ENCODE peak calls at places on chromosome 12, in ten cellular contexts. Y, W, V, L, S, E, P, M, N and I are unnamed samples.

GRCh38 chr12:116138380-116138779 is 139.1 kb downstream of the MED13L start:
- DNase-seq in Y (no peak), W (no peak), V (no peak), L (no peak), S (no peak), E (no peak), P (no peak), M (no peak), N (no peak), I (no peak)

GRCh38 chr12:106224392-106224706 is 23.5 kb downstream of the CKAP4 start:
- DNase-seq in Y (no peak), W (no peak), V (no peak), L (no peak), S (no peak), E (no peak), P (no peak), M (no peak), N (no peak), I (no peak)

GRCh38 chr12:49126852-49127763 is 4.1 kb downstream of the TUBA1B start:
- DNase-seq in Y (no peak), W (no peak), V (peak; percentile 33), L (no peak), S (no peak), E (no peak), P (no peak), M (peak; percentile 42), N (no peak), I (no peak)

GRCh38 chr12:111467092-111467861 is 61.6 kb downstream of the SH2B3 start:
- DNase-seq in Y (no peak), W (no peak), V (peak; percentile 37), L (no peak), S (no peak), E (no peak), P (no peak), M (peak; percentile 50), N (no peak), I (no peak)

GRCh38 chr12:98856897-98857540 is 211.9 kb downstream of the APAF1 start:
- DNase-seq in Y (no peak), W (no peak), V (no peak), L (no peak), S (no peak), E (no peak), P (no peak), M (no peak), N (no peak), I (no peak)

GRCh38 chr12:132954471-132955048 is 1.5 kb downstream of the ZNF605 start:
- DNase-seq in Y (no peak), W (no peak), V (no peak), L (no peak), S (no peak), E (no peak), P (no peak), M (no peak), N (no peak), I (no peak)

GRCh38 chr12:42213023-42213422 is 25.0 kb downstream of the YAF2 start:
- DNase-seq in Y (no peak), W (no peak), V (peak; percentile 36), L (no peak), S (no peak), E (no peak), P (no peak), M (no peak), N (no peak), I (no peak)

GRCh38 chr12:55713721-55714120 is 2.1 kb upstream of the BLOC1S1 start:
- DNase-seq in Y (no peak), W (no peak), V (no peak), L (no peak), S (no peak), E (peak; percentile 81), P (peak; percentile 22), M (peak; percentile 40), N (no peak), I (peak; percentile 62)

GRCh38 chr12:113477842-113478215 is 6.2 kb upstream of the LHX5 start:
- DNase-seq in Y (no peak), W (no peak), V (no peak), L (no peak), S (no peak), E (no peak), P (no peak), M (no peak), N (no peak), I (no peak)

GRCh38 chr12:47382305-47382704 is 302.5 kb upstream of the AMIGO2 start:
- DNase-seq in Y (no peak), W (no peak), V (no peak), L (no peak), S (no peak), E (no peak), P (no peak), M (peak; percentile 44), N (no peak), I (no peak)

GRCh38 chr12:112833272-112833671 is 41.7 kb downstream of the RPH3A start:
- DNase-seq in Y (no peak), W (no peak), V (no peak), L (no peak), S (no peak), E (no peak), P (no peak), M (peak; percentile 89), N (no peak), I (no peak)

GRCh38 chr12:4119157-4119761 is 154.3 kb upstream of the CCND2 start:
- DNase-seq in Y (no peak), W (no peak), V (no peak), L (peak; percentile 51), S (no peak), E (no peak), P (no peak), M (no peak), N (no peak), I (no peak)

GRCh38 chr12:22262309-22262708 is 72.2 kb downstream of the ST8SIA1 start:
- DNase-seq in Y (no peak), W (no peak), V (peak; percentile 10), L (no peak), S (no peak), E (no peak), P (no peak), M (peak; percentile 12), N (peak; percentile 24), I (no peak)

GRCh38 chr12:124686885-124687694 is 119.7 kb upstream of the NCOR2 start:
- DNase-seq in Y (no peak), W (no peak), V (no peak), L (no peak), S (no peak), E (no peak), P (no peak), M (no peak), N (no peak), I (no peak)

GRCh38 chr12:74242088-74242487 is 295.5 kb upstream of the ATXN7L3B start:
- DNase-seq in Y (no peak), W (no peak), V (no peak), L (no peak), S (no peak), E (no peak), P (no peak), M (no peak), N (no peak), I (no peak)

GRCh38 chr12:123532808-123533649 is 490 bp downstream of the RILPL1 start:
- DNase-seq in Y (no peak), W (peak; percentile 78), V (peak; percentile 20), L (no peak), S (no peak), E (peak; percentile 70), P (peak; percentile 83), M (peak; percentile 67), N (peak; percentile 63), I (peak; percentile 40)

GRCh38 chr12:25276199-25276937 is 25.6 kb upstream of the KRAS start:
- DNase-seq in Y (peak; percentile 49), W (no peak), V (peak; percentile 82), L (no peak), S (no peak), E (peak; percentile 32), P (no peak), M (peak; percentile 88), N (no peak), I (peak; percentile 12)

GRCh38 chr12:116539905-116540482 is 19.2 kb upstream of the MAP1LC3B2 start:
- DNase-seq in Y (no peak), W (no peak), V (peak; percentile 80), L (no peak), S (peak; percentile 38), E (peak; percentile 51), P (no peak), M (no peak), N (no peak), I (no peak)

GRCh38 chr12:96136129-96136528 is 58.0 kb upstream of the ELK3 start:
- DNase-seq in Y (no peak), W (no peak), V (no peak), L (no peak), S (no peak), E (peak; percentile 73), P (no peak), M (no peak), N (no peak), I (no peak)

GRCh38 chr12:339557-340195 is 49.4 kb downstream of the KDM5A start:
- DNase-seq in Y (no peak), W (no peak), V (peak; percentile 40), L (no peak), S (no peak), E (no peak), P (no peak), M (no peak), N (no peak), I (no peak)

GRCh38 chr12:67625004-67625403 is 23.5 kb upstream of the DYRK2 start:
- DNase-seq in Y (no peak), W (no peak), V (no peak), L (no peak), S (no peak), E (no peak), P (no peak), M (no peak), N (no peak), I (no peak)

GRCh38 chr12:11830298-11830937 is 180.9 kb downstream of the ETV6 start:
- DNase-seq in Y (no peak), W (no peak), V (no peak), L (no peak), S (no peak), E (no peak), P (no peak), M (no peak), N (no peak), I (no peak)

GRCh38 chr12:4202918-4203317 is 70.6 kb upstream of the CCND2 start:
- DNase-seq in Y (no peak), W (no peak), V (no peak), L (no peak), S (no peak), E (no peak), P (no peak), M (no peak), N (no peak), I (no peak)

GRCh38 chr12:89418228-89418910 is 66.1 kb upstream of the DUSP6 start:
- DNase-seq in Y (no peak), W (no peak), V (no peak), L (no peak), S (no peak), E (no peak), P (no peak), M (no peak), N (no peak), I (no peak)

GRCh38 chr12:103751171-103751570 is 89.9 kb downstream of the NT5DC3 start:
- DNase-seq in Y (no peak), W (no peak), V (no peak), L (no peak), S (no peak), E (no peak), P (no peak), M (peak; percentile 23), N (no peak), I (no peak)

GRCh38 chr12:25187781-25188180 is 7.2 kb downstream of the DNAI7 start:
- DNase-seq in Y (no peak), W (no peak), V (no peak), L (no peak), S (no peak), E (peak; percentile 77), P (no peak), M (no peak), N (no peak), I (no peak)

GRCh38 chr12:14188761-14189160 is 176.7 kb upstream of the ATF7IP start:
- DNase-seq in Y (no peak), W (no peak), V (no peak), L (no peak), S (no peak), E (no peak), P (no peak), M (no peak), N (no peak), I (no peak)

GRCh38 chr12:92055877-92056276 is 89.8 kb downstream of the BTG1 start:
- DNase-seq in Y (no peak), W (no peak), V (no peak), L (no peak), S (no peak), E (no peak), P (no peak), M (no peak), N (no peak), I (no peak)